ENCODE peak calls at places on chromosomes 3 and 15, in six cellular contexts. K is A172, G is ACHN, L is lung microvascular endothelial cell, Z is thoracic aorta, Y is left ventricle myocardium superior. X is an unnamed sample.

GRCh38 chr3:25474000-25474399 is 45.9 kb downstream of the RARB start:
- DNase-seq in K (no peak), G (no peak), L (no peak), Z (no peak), Y (no peak), X (no peak)

GRCh38 chr15:82986442-82986780 is 401 bp downstream of the RAMAC start:
- DNase-seq in K (no peak), G (no peak), L (peak), Z (no peak), Y (no peak), X (no peak)

GRCh38 chr15:62619105-62619504 is 423.4 kb upstream of the TPM1 start:
- DNase-seq in K (no peak), G (no peak), L (no peak), Z (no peak), Y (no peak), X (no peak)

GRCh38 chr3:171994646-171995441 is 44.5 kb upstream of the FNDC3B start:
- DNase-seq in K (peak), G (no peak), L (no peak), Z (no peak), Y (no peak), X (no peak)

GRCh38 chr3:129974451-129975331 is at the start of gene TRH:
- DNase-seq in K (no peak), G (no peak), L (no peak), Z (no peak), Y (no peak), X (no peak)

GRCh38 chr3:177340243-177340830 is 143.1 kb upstream of the TBL1XR1 start:
- DNase-seq in K (no peak), G (no peak), L (peak), Z (no peak), Y (no peak), X (no peak)

GRCh38 chr3:108062051-108062450 is 28.8 kb downstream of the CD47 start:
- DNase-seq in K (no peak), G (no peak), L (no peak), Z (no peak), Y (no peak), X (no peak)

GRCh38 chr15:74277245-74277644 is 41.1 kb downstream of the CCDC33 start:
- DNase-seq in K (no peak), G (no peak), L (no peak), Z (no peak), Y (no peak), X (no peak)

GRCh38 chr3:56783644-56784451 is 17.9 kb downstream of the ARHGEF3 start:
- DNase-seq in K (peak), G (no peak), L (peak), Z (no peak), Y (no peak), X (no peak)

GRCh38 chr3:191391873-191392808 is 61.8 kb upstream of the UTS2B start:
- DNase-seq in K (no peak), G (no peak), L (no peak), Z (no peak), Y (no peak), X (peak)

GRCh38 chr3:99639579-99639978 is 1.2 kb downstream of the COL8A1 start:
- DNase-seq in K (no peak), G (peak), L (no peak), Z (no peak), Y (no peak), X (no peak)

GRCh38 chr3:122458992-122459391 is 43.1 kb upstream of the WDR5B start:
- DNase-seq in K (peak), G (peak), L (peak), Z (no peak), Y (no peak), X (no peak)

GRCh38 chr15:68691667-68692066 is 112.9 kb downstream of the CORO2B start:
- DNase-seq in K (no peak), G (no peak), L (no peak), Z (no peak), Y (no peak), X (no peak)

GRCh38 chr3:116863842-116864626 is 154.5 kb downstream of the TUSC7 start:
- DNase-seq in K (peak), G (peak), L (peak), Z (no peak), Y (no peak), X (peak)

GRCh38 chr15:48577495-48577894 is 68.0 kb downstream of the FBN1 start:
- DNase-seq in K (no peak), G (no peak), L (peak), Z (no peak), Y (no peak), X (no peak)

GRCh38 chr3:11596387-11596786 is 47.3 kb downstream of the VGLL4 start:
- DNase-seq in K (no peak), G (no peak), L (no peak), Z (no peak), Y (no peak), X (no peak)

X was measured in NCI-H526 treated with DMSO at 0.1 percent for 48 hours.